ENCODE peak calls at places on chromosomes 7 and 10, in six cellular contexts. One of them, this sample, is unnamed.

GRCh38 chr7:111198255-111198654 is 107.3 kb downstream of the LRRN3 start:
- DNase-seq in lower lobe of right lung: no peak
- DNase-seq in lower leg skin: no peak
- DNase-seq in astrocyte of the spinal cord: peak
- DNase-seq in sigmoid colon: no peak
- DNase-seq in CD8-positive, alpha-beta T cell: no peak
- DNase-seq in this sample: peak

GRCh38 chr10:131769691-131770090 is 131.1 kb upstream of the PPP2R2D start:
- DNase-seq in astrocyte of the spinal cord: no peak
- DNase-seq in lower leg skin: no peak
- DNase-seq in lower lobe of right lung: no peak
- DNase-seq in CD8-positive, alpha-beta T cell: no peak
- DNase-seq in sigmoid colon: peak
- DNase-seq in this sample: no peak

GRCh38 chr7:7861211-7861633 is 107.4 kb upstream of the GLCCI1 start:
- DNase-seq in sigmoid colon: no peak
- DNase-seq in CD8-positive, alpha-beta T cell: no peak
- DNase-seq in lower leg skin: no peak
- DNase-seq in lower lobe of right lung: no peak
- DNase-seq in astrocyte of the spinal cord: peak
- DNase-seq in this sample: peak

GRCh38 chr10:76983624-76984023 is 654.0 kb downstream of the KCNMA1 start:
- DNase-seq in sigmoid colon: no peak
- DNase-seq in astrocyte of the spinal cord: no peak
- DNase-seq in lower lobe of right lung: no peak
- DNase-seq in lower leg skin: no peak
- DNase-seq in CD8-positive, alpha-beta T cell: no peak
- DNase-seq in this sample: no peak

GRCh38 chr7:44740040-44740439 is 8.6 kb upstream of the ZMIZ2 start:
- DNase-seq in lower leg skin: no peak
- DNase-seq in astrocyte of the spinal cord: no peak
- DNase-seq in sigmoid colon: no peak
- DNase-seq in lower lobe of right lung: no peak
- DNase-seq in CD8-positive, alpha-beta T cell: no peak
- DNase-seq in this sample: no peak

GRCh38 chr10:107072028-107072427 is 92.5 kb downstream of the SORCS1 start:
- DNase-seq in lower lobe of right lung: no peak
- DNase-seq in astrocyte of the spinal cord: no peak
- DNase-seq in CD8-positive, alpha-beta T cell: no peak
- DNase-seq in lower leg skin: no peak
- DNase-seq in sigmoid colon: no peak
- DNase-seq in this sample: no peak

GRCh38 chr7:115087437-115087836 is 165.5 kb downstream of the MDFIC start:
- DNase-seq in astrocyte of the spinal cord: peak
- DNase-seq in CD8-positive, alpha-beta T cell: no peak
- DNase-seq in lower lobe of right lung: no peak
- DNase-seq in lower leg skin: no peak
- DNase-seq in sigmoid colon: no peak
- DNase-seq in this sample: peak

GRCh38 chr7:121205777-121206176 is 123.0 kb upstream of the WNT16 start:
- DNase-seq in sigmoid colon: no peak
- DNase-seq in lower leg skin: no peak
- DNase-seq in astrocyte of the spinal cord: no peak
- DNase-seq in lower lobe of right lung: no peak
- DNase-seq in CD8-positive, alpha-beta T cell: no peak
- DNase-seq in this sample: no peak

GRCh38 chr7:29588900-29589696 is 25.5 kb downstream of the PRR15 start:
- DNase-seq in astrocyte of the spinal cord: peak
- DNase-seq in lower lobe of right lung: no peak
- DNase-seq in lower leg skin: no peak
- DNase-seq in CD8-positive, alpha-beta T cell: no peak
- DNase-seq in sigmoid colon: no peak
- DNase-seq in this sample: peak

GRCh38 chr10:133235265-133235664 is 2.4 kb upstream of the VENTX start:
- DNase-seq in lower lobe of right lung: peak
- DNase-seq in CD8-positive, alpha-beta T cell: peak
- DNase-seq in sigmoid colon: no peak
- DNase-seq in astrocyte of the spinal cord: no peak
- DNase-seq in lower leg skin: no peak
- DNase-seq in this sample: no peak

GRCh38 chr10:133236411-133237240 is 1.0 kb upstream of the VENTX start:
- DNase-seq in lower leg skin: no peak
- DNase-seq in sigmoid colon: no peak
- DNase-seq in CD8-positive, alpha-beta T cell: peak
- DNase-seq in astrocyte of the spinal cord: no peak
- DNase-seq in lower lobe of right lung: no peak
- DNase-seq in this sample: no peak

GRCh38 chr10:133238066-133238804 is 580 bp downstream of the VENTX start:
- DNase-seq in lower lobe of right lung: no peak
- DNase-seq in lower leg skin: no peak
- DNase-seq in sigmoid colon: no peak
- DNase-seq in astrocyte of the spinal cord: no peak
- DNase-seq in CD8-positive, alpha-beta T cell: peak
- DNase-seq in this sample: no peak

GRCh38 chr10:133235891-133236321 is 1.7 kb upstream of the VENTX start:
- DNase-seq in sigmoid colon: no peak
- DNase-seq in lower leg skin: no peak
- DNase-seq in lower lobe of right lung: no peak
- DNase-seq in astrocyte of the spinal cord: no peak
- DNase-seq in CD8-positive, alpha-beta T cell: peak
- DNase-seq in this sample: no peak

GRCh38 chr10:133237241-133238065 is at the start of gene VENTX:
- DNase-seq in astrocyte of the spinal cord: no peak
- DNase-seq in sigmoid colon: no peak
- DNase-seq in CD8-positive, alpha-beta T cell: peak
- DNase-seq in lower lobe of right lung: no peak
- DNase-seq in lower leg skin: no peak
- DNase-seq in this sample: no peak
- H3K4me3 ChIP-seq in astrocyte of the spinal cord: no peak
- H3K4me3 ChIP-seq in sigmoid colon: peak
- H3K4me3 ChIP-seq in CD8-positive, alpha-beta T cell: no peak
- H3K4me3 ChIP-seq in lower lobe of right lung: peak
- H3K4me3 ChIP-seq in lower leg skin: no peak
- H3K4me3 ChIP-seq in this sample: no peak

GRCh38 chr10:28730031-28730778 is 52.9 kb downstream of the BAMBI start:
- DNase-seq in astrocyte of the spinal cord: no peak
- DNase-seq in CD8-positive, alpha-beta T cell: no peak
- DNase-seq in lower leg skin: peak
- DNase-seq in sigmoid colon: no peak
- DNase-seq in lower lobe of right lung: no peak
- DNase-seq in this sample: no peak
- H3K4me3 ChIP-seq in astrocyte of the spinal cord: no peak
- H3K4me3 ChIP-seq in CD8-positive, alpha-beta T cell: no peak
- H3K4me3 ChIP-seq in lower leg skin: no peak
- H3K4me3 ChIP-seq in sigmoid colon: no peak
- H3K4me3 ChIP-seq in lower lobe of right lung: no peak
- H3K4me3 ChIP-seq in this sample: no peak

GRCh38 chr7:106101726-106102125 is 10.4 kb downstream of the SYPL1 start:
- DNase-seq in astrocyte of the spinal cord: peak
- DNase-seq in lower lobe of right lung: no peak
- DNase-seq in CD8-positive, alpha-beta T cell: no peak
- DNase-seq in lower leg skin: no peak
- DNase-seq in sigmoid colon: no peak
- DNase-seq in this sample: no peak
- H3K4me3 ChIP-seq in astrocyte of the spinal cord: no peak
- H3K4me3 ChIP-seq in lower lobe of right lung: no peak
- H3K4me3 ChIP-seq in CD8-positive, alpha-beta T cell: no peak
- H3K4me3 ChIP-seq in lower leg skin: no peak
- H3K4me3 ChIP-seq in sigmoid colon: no peak
- H3K4me3 ChIP-seq in this sample: no peak

GRCh38 chr7:27107391-27107900 is 5.0 kb upstream of the HOXA2 start:
- DNase-seq in astrocyte of the spinal cord: peak
- DNase-seq in CD8-positive, alpha-beta T cell: no peak
- DNase-seq in sigmoid colon: no peak
- DNase-seq in lower leg skin: no peak
- DNase-seq in lower lobe of right lung: no peak
- DNase-seq in this sample: no peak
- H3K4me3 ChIP-seq in astrocyte of the spinal cord: peak
- H3K4me3 ChIP-seq in CD8-positive, alpha-beta T cell: no peak
- H3K4me3 ChIP-seq in sigmoid colon: peak
- H3K4me3 ChIP-seq in lower leg skin: no peak
- H3K4me3 ChIP-seq in lower lobe of right lung: peak
- H3K4me3 ChIP-seq in this sample: no peak